ENCODE peak calls at places on chromosomes 4 and X, in six cellular contexts. V, R, A, N, K and J are unnamed samples.

GRCh38 chr4:25938251-25939186 is 24.5 kb downstream of the SMIM20 start:
- DNase-seq in N (peak; percentile 59), K (peak; percentile 94), A (no peak), R (no peak), V (peak; percentile 80), J (no peak)

GRCh38 chr4:169823685-169824084 is 65.9 kb upstream of the HPF1 start:
- DNase-seq in K (peak; percentile 65), V (no peak), A (peak; percentile 49), R (no peak), N (no peak), J (peak; percentile 46)

GRCh38 chr4:8198906-8199593 is at the start of gene SH3TC1:
- DNase-seq in A (peak; percentile 68), K (peak; percentile 93), R (peak; percentile 97), V (peak; percentile 90), N (peak; percentile 85), J (peak; percentile 57)

GRCh38 chr4:77167866-77168265 is 10.9 kb downstream of the CCNG2 start:
- DNase-seq in K (no peak), A (peak; percentile 81), R (no peak), N (no peak), V (no peak), J (no peak)

GRCh38 chr4:3046623-3047022 is 27.7 kb downstream of the HTT-AS start:
- DNase-seq in A (no peak), K (no peak), R (peak; percentile 58), N (no peak), V (no peak), J (no peak)

GRCh38 chr4:76779740-76780459 is 118.0 kb downstream of the SOWAHB start:
- DNase-seq in K (peak; percentile 72), N (no peak), V (no peak), A (no peak), R (no peak), J (no peak)

GRCh38 chr4:100872811-100873210 is 355.0 kb upstream of the EMCN start:
- DNase-seq in V (no peak), N (no peak), K (no peak), R (no peak), A (no peak), J (no peak)

GRCh38 chr4:164701665-164702064 is 52.3 kb upstream of the SMIM31 start:
- DNase-seq in N (no peak), K (no peak), A (peak; percentile 9), V (no peak), R (no peak), J (no peak)

GRCh38 chrX:150982235-150982785 is 825 bp upstream of the HMGB3 start:
- DNase-seq in K (peak; percentile 33), V (no peak), R (no peak), A (no peak), N (no peak), J (no peak)

GRCh38 chr4:126395661-126396060 is 1080.9 kb downstream of the FAT4 start:
- DNase-seq in K (peak; percentile 20), V (no peak), N (no peak), A (no peak), R (no peak), J (no peak)

GRCh38 chr4:82437285-82438005 is 7.1 kb downstream of the ENOPH1 start:
- DNase-seq in N (no peak), R (no peak), A (no peak), V (no peak), K (peak; percentile 62), J (no peak)

GRCh38 chrX:11100281-11101035 is 10.7 kb upstream of the HCCS start:
- DNase-seq in K (peak; percentile 76), V (no peak), R (no peak), A (no peak), N (peak; percentile 18), J (peak; percentile 6)

GRCh38 chrX:29491659-29492058 is 723.7 kb upstream of the MAGEB2 start:
- DNase-seq in N (no peak), V (no peak), R (no peak), A (no peak), K (no peak), J (no peak)

GRCh38 chr4:118798658-118799057 is 37.3 kb downstream of the SEC24D start:
- DNase-seq in K (no peak), N (no peak), V (no peak), A (no peak), R (no peak), J (no peak)

GRCh38 chrX:57906790-57907189 is 3.5 kb downstream of the ZXDA start:
- DNase-seq in A (no peak), R (no peak), V (no peak), N (no peak), K (peak; percentile 68), J (no peak)

GRCh38 chr4:73698217-73698616 is 42.2 kb upstream of the CXCL8 start:
- DNase-seq in K (peak; percentile 73), R (no peak), V (no peak), A (no peak), N (no peak), J (no peak)

GRCh38 chr4:47386592-47387235 is 76.8 kb downstream of the COMMD8 start:
- DNase-seq in V (no peak), R (no peak), N (no peak), A (no peak), K (no peak), J (no peak)

DNA sequence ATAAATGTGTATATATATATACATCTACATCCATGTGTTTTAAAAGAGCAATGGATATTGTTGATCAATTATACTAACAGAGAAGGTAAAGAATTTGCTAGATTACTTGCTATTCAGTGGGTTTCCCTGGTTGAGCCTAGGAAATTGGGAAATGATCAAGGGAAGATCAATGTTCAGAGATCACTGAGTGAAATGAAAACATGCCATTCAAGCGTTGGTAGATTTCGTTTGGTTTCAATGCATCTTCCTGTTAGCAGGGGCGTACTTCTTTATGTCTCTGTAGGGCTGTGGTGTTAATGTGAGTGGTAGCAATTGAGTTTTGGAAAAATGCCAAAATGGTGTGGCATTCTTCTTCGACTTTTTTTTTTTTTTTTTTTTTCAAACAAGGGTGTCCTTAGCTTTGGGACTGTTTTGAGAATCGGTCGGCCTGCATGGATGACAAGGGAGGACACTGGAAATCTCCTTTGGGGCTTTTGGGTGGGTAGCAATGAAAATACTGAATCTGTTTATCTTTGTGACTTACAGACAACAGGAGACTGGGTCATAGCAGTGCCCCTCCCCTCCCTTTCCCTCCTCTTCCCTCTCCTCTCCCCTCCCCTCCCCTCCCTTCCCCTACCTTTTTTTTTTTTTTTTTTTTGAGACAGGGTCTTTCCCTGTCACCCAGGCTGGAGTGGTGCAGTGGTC is 50.3 kb downstream of the SPRY1 start:
- DNase-seq in V (no peak), N (no peak), R (no peak), A (no peak), K (no peak), J (no peak)
- TF ChIP-seq CTCF in V (no peak), N (no peak), R (no peak), A (no peak), K (no peak), J (no peak)

GRCh38 chr4:40228497-40229365 is 31.9 kb downstream of the RHOH start:
- DNase-seq in N (no peak), K (no peak), A (peak; percentile 55), R (no peak), V (no peak), J (no peak)
- TF ChIP-seq CTCF in N (no peak), K (peak; percentile 31), A (peak; percentile 53), R (peak; percentile 45), V (no peak), J (peak; percentile 49)

GRCh38 chr4:166091146-166091545 is 218.1 kb downstream of the TLL1 start:
- DNase-seq in N (no peak), K (no peak), R (no peak), A (no peak), V (no peak), J (no peak)
- TF ChIP-seq CTCF in N (no peak), K (no peak), R (no peak), A (no peak), V (no peak), J (no peak)

GRCh38 chr4:152578670-152579069 is 42.8 kb upstream of the FBXW7 start:
- DNase-seq in N (no peak), K (no peak), V (no peak), R (no peak), A (peak; percentile 53), J (no peak)
- TF ChIP-seq CTCF in N (no peak), K (no peak), V (no peak), R (no peak), A (no peak), J (no peak)

GRCh38 chr4:137070614-137071013 is 461.7 kb downstream of the PCDH18 start:
- DNase-seq in A (no peak), N (no peak), R (peak; percentile 51), K (no peak), V (no peak), J (no peak)

GRCh38 chr4:137063961-137064360 is 468.3 kb downstream of the PCDH18 start:
- DNase-seq in V (no peak), R (no peak), N (no peak), A (no peak), K (no peak), J (no peak)

GRCh38 chr4:137065306-137065705 is 467.0 kb downstream of the PCDH18 start:
- DNase-seq in A (no peak), K (peak; percentile 15), R (no peak), N (no peak), V (no peak), J (no peak)

DNA sequence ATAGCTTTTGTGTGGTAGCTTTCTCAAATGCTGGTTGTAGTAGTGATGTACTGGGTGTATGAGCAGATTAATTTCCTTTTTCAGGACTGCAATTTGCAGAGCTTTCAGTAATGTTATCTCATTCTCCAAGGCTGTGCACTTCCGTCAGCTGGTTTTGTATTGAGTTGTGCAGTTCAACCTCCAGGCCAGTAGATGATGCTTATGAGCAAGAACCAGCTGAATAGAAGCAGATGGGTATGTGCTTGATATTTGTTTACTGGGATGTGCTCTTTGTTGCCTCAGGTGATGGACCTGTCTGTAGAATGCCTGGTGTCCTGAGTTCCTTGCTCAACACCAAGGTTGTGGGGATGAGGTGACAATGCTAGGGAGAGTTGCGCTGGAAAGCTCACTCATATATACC is 462.8 kb downstream of the PCDH18 start:
- DNase-seq in V (no peak), N (no peak), R (no peak), A (no peak), K (no peak), J (no peak)
- TF ChIP-seq CTCF in V (no peak), N (no peak), R (no peak), A (no peak), K (no peak), J (no peak)

GRCh38 chr4:115213705-115214104 is 100.3 kb upstream of the NDST4 start:
- DNase-seq in K (no peak), R (no peak), V (no peak), A (no peak), N (no peak), J (no peak)
- TF ChIP-seq CTCF in K (no peak), R (no peak), V (no peak), A (no peak), N (no peak), J (no peak)

GRCh38 chr4:22873899-22874298 is 181.2 kb downstream of the GBA3 start:
- DNase-seq in A (no peak), V (no peak), N (no peak), K (no peak), R (no peak), J (no peak)
- TF ChIP-seq CTCF in A (no peak), V (no peak), N (no peak), K (no peak), R (no peak), J (no peak)